ENCODE peak calls at places on chromosome 19, in six cellular contexts. F is dorsolateral prefrontal cortex, T is hepatocyte, N is glutamatergic neuron, R is tibial nerve, A is MCF 10A. I is an unnamed sample.

GRCh38 chr19:45496349-45496953 is 396 bp downstream of the RTN2 start:
- DNase-seq in F (no peak), T (peak; percentile 80), N (peak; percentile 75), R (no peak), A (no peak), I (peak; percentile 80)

GRCh38 chr19:16078311-16078758 is 2.0 kb downstream of the TPM4 start:
- DNase-seq in F (no peak), T (no peak), N (no peak), R (peak; percentile 60), A (no peak), I (no peak)

GRCh38 chr19:45344621-45345505 is 4.3 kb downstream of the KLC3 start:
- DNase-seq in F (no peak), T (no peak), N (no peak), R (no peak), A (no peak), I (no peak)

GRCh38 chr19:52410276-52410675 is 12.6 kb downstream of the ZNF528 start:
- DNase-seq in F (no peak), T (no peak), N (no peak), R (no peak), A (no peak), I (no peak)

GRCh38 chr19:48813123-48813911 is 2.5 kb upstream of the BCAT2 start:
- DNase-seq in F (no peak), T (peak; percentile 22), N (peak; percentile 30), R (no peak), A (no peak), I (no peak)

GRCh38 chr19:31963741-31964140 is 381.7 kb upstream of the ZNF507 start:
- DNase-seq in F (no peak), T (no peak), N (no peak), R (no peak), A (no peak), I (no peak)

GRCh38 chr19:43754562-43755255 is at the start of gene SMG9:
- DNase-seq in F (peak; percentile 95), T (peak; percentile 99), N (peak; percentile 99), R (peak; percentile 94), A (peak; percentile 98), I (peak; percentile 99)

GRCh38 chr19:292951-293350 is 1.7 kb upstream of the PLPP2 start:
- DNase-seq in F (no peak), T (no peak), N (no peak), R (no peak), A (no peak), I (no peak)

GRCh38 chr19:35090160-35090794 is 25.3 kb upstream of the FXYD3 start:
- DNase-seq in F (no peak), T (peak; percentile 81), N (peak; percentile 44), R (peak; percentile 83), A (peak; percentile 73), I (no peak)

GRCh38 chr19:45492627-45493470 is 4.0 kb downstream of the RTN2 start:
- DNase-seq in F (peak; percentile 72), T (peak; percentile 58), N (no peak), R (no peak), A (peak; percentile 26), I (no peak)

GRCh38 chr19:33417751-33418150 is 44.2 kb downstream of the CEBPG start:
- DNase-seq in F (no peak), T (no peak), N (no peak), R (no peak), A (no peak), I (no peak)

GRCh38 chr19:3617463-3617862 is 9.1 kb downstream of the CACTIN start:
- DNase-seq in F (no peak), T (no peak), N (no peak), R (no peak), A (no peak), I (no peak)

GRCh38 chr19:38726761-38727301 is 17.4 kb downstream of the CAPN12 start:
- DNase-seq in F (no peak), T (no peak), N (no peak), R (no peak), A (no peak), I (no peak)

GRCh38 chr19:48249502-48250014 is 6.2 kb downstream of the CARD8 start:
- DNase-seq in F (no peak), T (no peak), N (no peak), R (peak; percentile 40), A (no peak), I (no peak)

GRCh38 chr19:45785097-45785496 is 2.8 kb upstream of the DMPK start:
- DNase-seq in F (no peak), T (no peak), N (no peak), R (no peak), A (no peak), I (no peak)

GRCh38 chr19:38134538-38135149 is 89.4 kb downstream of the DPF1 start:
- DNase-seq in F (no peak), T (peak; percentile 46), N (peak; percentile 39), R (no peak), A (peak; percentile 69), I (no peak)

GRCh38 chr19:23531976-23532375 is 136.7 kb upstream of the ZNF91 start:
- DNase-seq in F (no peak), T (no peak), N (no peak), R (no peak), A (no peak), I (no peak)

GRCh38 chr19:48487944-48488343 is 18.8 kb downstream of the CYTH2 start:
- DNase-seq in F (peak; percentile 65), T (no peak), N (no peak), R (no peak), A (peak; percentile 97), I (no peak)

GRCh38 chr19:49489601-49490167 is 2.3 kb downstream of the RPL13A start:
- DNase-seq in F (no peak), T (no peak), N (no peak), R (no peak), A (no peak), I (no peak)

GRCh38 chr19:6220385-6221191 is 59.2 kb downstream of the MLLT1 start:
- DNase-seq in F (no peak), T (no peak), N (no peak), R (peak; percentile 66), A (peak; percentile 61), I (no peak)

DNA sequence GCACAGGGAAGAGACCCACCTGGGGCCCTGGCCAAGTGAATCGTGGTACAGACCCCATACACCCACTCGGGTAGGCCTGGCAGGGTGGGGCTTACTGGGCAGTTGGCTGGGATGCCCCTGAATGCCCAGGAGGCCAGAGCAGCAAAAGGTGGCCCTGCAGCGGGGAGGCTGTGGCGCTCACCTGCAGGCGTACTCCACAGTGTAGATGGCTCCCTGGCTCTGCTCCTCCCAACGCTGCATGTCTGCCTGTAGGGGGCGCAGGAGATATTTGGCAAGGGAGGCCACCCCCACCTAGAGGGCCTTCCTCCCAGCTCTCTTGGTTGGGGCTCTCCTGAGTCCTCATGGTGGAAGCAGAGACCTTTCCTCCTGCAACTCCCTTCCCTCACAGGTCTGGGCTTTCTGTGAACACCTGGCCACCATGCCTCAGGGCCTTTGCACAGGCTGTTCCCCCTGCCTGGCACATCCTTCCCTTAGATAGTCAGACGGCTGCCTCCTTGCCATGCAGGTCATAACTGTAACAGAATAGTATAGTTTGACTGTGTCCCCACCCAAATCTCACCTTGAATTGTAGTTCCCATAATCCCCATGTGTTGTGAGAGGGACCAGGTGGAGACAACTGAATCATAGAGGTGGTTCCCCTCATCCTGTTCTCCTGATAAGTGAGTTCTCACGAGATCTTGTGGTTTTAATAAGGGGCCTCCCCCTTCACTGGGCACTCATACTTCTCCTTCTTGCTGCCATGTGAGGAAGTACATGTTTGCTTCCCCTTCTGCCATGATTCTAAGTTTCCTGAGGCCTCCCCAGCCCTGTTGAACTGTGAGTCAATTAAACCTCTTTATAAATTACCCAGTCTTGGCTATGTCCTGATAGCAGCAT is 5.9 kb downstream of the BORCS8 start:
- DNase-seq in F (no peak), T (peak; percentile 59), N (peak; percentile 62), R (no peak), A (peak; percentile 74), I (no peak)
- TF ChIP-seq CTCF in F (peak; percentile 26), T (peak; percentile 39), N (peak; percentile 70), R (peak; percentile 40), A (peak; percentile 57), I (peak; percentile 48)

GRCh38 chr19:12938054-12938535 is 314 bp upstream of the CALR start:
- DNase-seq in F (peak; percentile 100), T (peak; percentile 99), N (peak; percentile 98), R (peak; percentile 99), A (peak; percentile 100), I (peak; percentile 99)
- TF ChIP-seq CTCF in F (no peak), T (no peak), N (no peak), R (no peak), A (no peak), I (no peak)

GRCh38 chr19:50708179-50708879 is 11.3 kb downstream of the SHANK1 start:
- DNase-seq in F (no peak), T (no peak), N (no peak), R (no peak), A (no peak), I (no peak)

GRCh38 chr19:50711805-50712204 is 7.8 kb downstream of the SHANK1 start:
- DNase-seq in F (no peak), T (no peak), N (no peak), R (no peak), A (no peak), I (no peak)

GRCh38 chr19:50710612-50711011 is 9.0 kb downstream of the SHANK1 start:
- DNase-seq in F (no peak), T (no peak), N (no peak), R (no peak), A (no peak), I (no peak)

GRCh38 chr19:50711196-50711595 is 8.4 kb downstream of the SHANK1 start:
- DNase-seq in F (no peak), T (no peak), N (no peak), R (no peak), A (no peak), I (no peak)

DNA sequence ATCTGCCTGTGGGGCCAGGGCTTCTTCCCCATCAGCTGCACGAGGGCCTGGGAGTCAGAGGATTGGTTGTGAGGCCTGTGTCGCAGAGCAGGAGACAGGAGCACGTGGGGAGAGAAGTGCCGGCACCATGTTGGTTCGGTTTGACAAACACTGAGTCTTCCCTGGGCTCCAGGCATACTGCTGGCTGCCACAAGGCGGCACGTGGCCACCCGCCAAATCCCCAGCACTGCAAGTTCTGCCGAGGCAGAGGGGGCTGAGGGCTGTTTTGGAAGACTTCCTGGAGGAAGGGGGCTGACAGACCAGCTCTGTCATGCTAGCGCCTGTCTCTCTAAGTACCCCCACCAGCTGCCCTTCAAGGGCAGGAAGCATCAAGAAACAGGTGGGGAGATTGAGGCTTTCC is 9.5 kb downstream of the SHANK1 start:
- DNase-seq in F (peak; percentile 67), T (no peak), N (no peak), R (no peak), A (no peak), I (no peak)
- TF ChIP-seq CTCF in F (no peak), T (no peak), N (peak; percentile 25), R (no peak), A (no peak), I (no peak)

DNA sequence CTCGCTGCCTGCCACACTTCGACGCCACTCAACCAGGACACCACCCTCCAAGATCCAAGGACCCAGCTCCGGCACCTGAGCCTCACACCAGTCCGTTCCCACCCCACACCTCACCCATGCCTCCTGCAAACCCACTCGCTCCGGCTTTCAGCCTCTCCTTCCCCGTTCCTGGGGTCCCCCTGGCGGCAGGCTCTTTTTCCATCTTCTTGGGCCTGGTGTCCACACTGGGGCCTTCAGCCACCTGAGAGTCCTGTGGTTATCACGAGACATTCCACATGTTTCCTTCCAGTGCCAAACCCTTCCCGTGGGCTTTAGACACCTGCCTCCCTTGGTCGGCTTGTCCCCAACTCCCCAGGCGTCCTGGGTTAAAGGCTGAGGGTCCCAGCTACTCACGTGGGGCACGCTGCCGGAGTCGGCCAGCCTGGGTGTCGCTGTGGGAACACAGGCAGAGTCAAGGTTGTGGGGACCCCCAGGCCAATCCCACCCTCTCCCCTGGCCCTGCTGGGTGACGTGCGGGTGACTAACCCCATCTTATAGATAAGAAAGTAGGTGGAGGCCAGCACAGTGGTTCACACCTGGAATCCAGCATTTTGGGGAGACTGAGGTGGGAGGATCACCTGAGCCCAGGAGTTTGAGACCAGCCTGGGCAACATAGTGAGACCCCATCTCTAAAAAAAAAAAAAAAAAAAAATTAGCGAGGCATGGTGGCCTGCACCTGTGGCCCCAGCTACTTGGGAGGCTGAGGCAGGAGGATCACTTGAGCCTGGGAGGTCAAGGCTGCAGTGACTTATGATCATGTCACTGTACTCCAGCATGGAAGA is 2.0 kb downstream of the JSRP1 start:
- DNase-seq in F (no peak), T (peak; percentile 81), N (peak; percentile 79), R (no peak), A (no peak), I (no peak)
- TF ChIP-seq CTCF in F (no peak), T (peak; percentile 52), N (peak; percentile 34), R (no peak), A (no peak), I (peak; percentile 38)

I was measured in mesothelial cell of epicardium.